ENCODE peak calls at places on chromosomes 1 and 21, in five cellular contexts. One of them, this sample, is unnamed.

GRCh38 chr1:41743361-41743760 is 175.4 kb downstream of the HIVEP3 start:
- DNase-seq in glutamatergic neuron: no peak
- DNase-seq in adrenal gland: no peak
- DNase-seq in mucosa of descending colon: no peak
- DNase-seq in lung: no peak
- DNase-seq in this sample: no peak

GRCh38 chr1:87435484-87435883 is 106.8 kb downstream of the LMO4 start:
- DNase-seq in glutamatergic neuron: no peak
- DNase-seq in adrenal gland: no peak
- DNase-seq in mucosa of descending colon: no peak
- DNase-seq in lung: no peak
- DNase-seq in this sample: no peak

GRCh38 chr1:235888119-235888643 is 21.5 kb upstream of the LYST start:
- DNase-seq in glutamatergic neuron: no peak
- DNase-seq in adrenal gland: no peak
- DNase-seq in mucosa of descending colon: no peak
- DNase-seq in lung: no peak
- DNase-seq in this sample: no peak

GRCh38 chr1:17553970-17554369 is 14.5 kb downstream of the ARHGEF10L start:
- DNase-seq in glutamatergic neuron: no peak
- DNase-seq in adrenal gland: no peak
- DNase-seq in mucosa of descending colon: no peak
- DNase-seq in lung: no peak
- DNase-seq in this sample: no peak

GRCh38 chr1:87723193-87723592 is 394.5 kb downstream of the LMO4 start:
- DNase-seq in glutamatergic neuron: no peak
- DNase-seq in adrenal gland: no peak
- DNase-seq in mucosa of descending colon: no peak
- DNase-seq in lung: no peak
- DNase-seq in this sample: no peak

GRCh38 chr1:154145986-154146385 is 8.9 kb downstream of the NUP210L start:
- DNase-seq in glutamatergic neuron: no peak
- DNase-seq in adrenal gland: no peak
- DNase-seq in mucosa of descending colon: no peak
- DNase-seq in lung: no peak
- DNase-seq in this sample: no peak

GRCh38 chr1:147598631-147599361 is 57.5 kb downstream of the BCL9 start:
- DNase-seq in glutamatergic neuron: peak; percentile 67
- DNase-seq in adrenal gland: no peak
- DNase-seq in mucosa of descending colon: peak; percentile 76
- DNase-seq in lung: no peak
- DNase-seq in this sample: peak; percentile 47

GRCh38 chr1:156119503-156120209 is 5.1 kb downstream of the LMNA start:
- DNase-seq in glutamatergic neuron: no peak
- DNase-seq in adrenal gland: no peak
- DNase-seq in mucosa of descending colon: peak; percentile 70
- DNase-seq in lung: no peak
- DNase-seq in this sample: no peak

GRCh38 chr1:111990026-111990877 is 784 bp upstream of the KCND3 start:
- DNase-seq in glutamatergic neuron: peak; percentile 47
- DNase-seq in adrenal gland: peak; percentile 42
- DNase-seq in mucosa of descending colon: peak; percentile 43
- DNase-seq in lung: no peak
- DNase-seq in this sample: peak; percentile 24

GRCh38 chr1:185155600-185156320 is 993 bp downstream of the TRMT1L start:
- DNase-seq in glutamatergic neuron: no peak
- DNase-seq in adrenal gland: no peak
- DNase-seq in mucosa of descending colon: no peak
- DNase-seq in lung: no peak
- DNase-seq in this sample: no peak

GRCh38 chr1:102897537-102897936 is 210.8 kb downstream of the COL11A1 start:
- DNase-seq in glutamatergic neuron: no peak
- DNase-seq in adrenal gland: no peak
- DNase-seq in mucosa of descending colon: no peak
- DNase-seq in lung: no peak
- DNase-seq in this sample: no peak

GRCh38 chr1:64654519-64655341 is 90.1 kb upstream of the RAVER2 start:
- DNase-seq in glutamatergic neuron: no peak
- DNase-seq in adrenal gland: no peak
- DNase-seq in mucosa of descending colon: no peak
- DNase-seq in lung: no peak
- DNase-seq in this sample: no peak

GRCh38 chr1:38095337-38096030 is 48.9 kb upstream of the POU3F1 start:
- DNase-seq in glutamatergic neuron: no peak
- DNase-seq in adrenal gland: no peak
- DNase-seq in mucosa of descending colon: no peak
- DNase-seq in lung: no peak
- DNase-seq in this sample: no peak

GRCh38 chr1:164983023-164983650 is 373.4 kb downstream of the LMX1A start:
- DNase-seq in glutamatergic neuron: no peak
- DNase-seq in adrenal gland: no peak
- DNase-seq in mucosa of descending colon: no peak
- DNase-seq in lung: no peak
- DNase-seq in this sample: no peak

GRCh38 chr1:174769961-174770549 is 229.7 kb upstream of the CACYBP start:
- DNase-seq in glutamatergic neuron: no peak
- DNase-seq in adrenal gland: no peak
- DNase-seq in mucosa of descending colon: no peak
- DNase-seq in lung: no peak
- DNase-seq in this sample: no peak

GRCh38 chr1:212746546-212746945 is 45.0 kb downstream of the NSL1 start:
- DNase-seq in glutamatergic neuron: no peak
- DNase-seq in adrenal gland: no peak
- DNase-seq in mucosa of descending colon: no peak
- DNase-seq in lung: no peak
- DNase-seq in this sample: no peak

GRCh38 chr1:174266476-174266875 is 107.2 kb downstream of the RABGAP1L start:
- DNase-seq in glutamatergic neuron: no peak
- DNase-seq in adrenal gland: no peak
- DNase-seq in mucosa of descending colon: no peak
- DNase-seq in lung: no peak
- DNase-seq in this sample: no peak

GRCh38 chr1:184597652-184598357 is 156.9 kb downstream of the EDEM3 start:
- DNase-seq in glutamatergic neuron: no peak
- DNase-seq in adrenal gland: no peak
- DNase-seq in mucosa of descending colon: no peak
- DNase-seq in lung: no peak
- DNase-seq in this sample: no peak

GRCh38 chr1:71561729-71562128 is 480.9 kb upstream of the ZRANB2 start:
- DNase-seq in glutamatergic neuron: no peak
- DNase-seq in adrenal gland: no peak
- DNase-seq in mucosa of descending colon: no peak
- DNase-seq in lung: no peak
- DNase-seq in this sample: no peak

GRCh38 chr1:59431566-59432294 is 134.8 kb downstream of the FGGY start:
- DNase-seq in glutamatergic neuron: no peak
- DNase-seq in adrenal gland: no peak
- DNase-seq in mucosa of descending colon: no peak
- DNase-seq in lung: no peak
- DNase-seq in this sample: no peak

GRCh38 chr1:162069334-162070093 is at the start of gene NOS1AP:
- DNase-seq in glutamatergic neuron: peak; percentile 83
- DNase-seq in adrenal gland: peak; percentile 86
- DNase-seq in mucosa of descending colon: peak; percentile 93
- DNase-seq in lung: peak; percentile 81
- DNase-seq in this sample: peak; percentile 81

GRCh38 chr1:214590696-214591095 is 12.3 kb upstream of the CENPF start:
- DNase-seq in glutamatergic neuron: no peak
- DNase-seq in adrenal gland: no peak
- DNase-seq in mucosa of descending colon: no peak
- DNase-seq in lung: no peak
- DNase-seq in this sample: no peak

GRCh38 chr1:234775477-234776246 is 165.7 kb upstream of the IRF2BP2 start:
- DNase-seq in glutamatergic neuron: no peak
- DNase-seq in adrenal gland: peak; percentile 2
- DNase-seq in mucosa of descending colon: no peak
- DNase-seq in lung: no peak
- DNase-seq in this sample: no peak

DNA sequence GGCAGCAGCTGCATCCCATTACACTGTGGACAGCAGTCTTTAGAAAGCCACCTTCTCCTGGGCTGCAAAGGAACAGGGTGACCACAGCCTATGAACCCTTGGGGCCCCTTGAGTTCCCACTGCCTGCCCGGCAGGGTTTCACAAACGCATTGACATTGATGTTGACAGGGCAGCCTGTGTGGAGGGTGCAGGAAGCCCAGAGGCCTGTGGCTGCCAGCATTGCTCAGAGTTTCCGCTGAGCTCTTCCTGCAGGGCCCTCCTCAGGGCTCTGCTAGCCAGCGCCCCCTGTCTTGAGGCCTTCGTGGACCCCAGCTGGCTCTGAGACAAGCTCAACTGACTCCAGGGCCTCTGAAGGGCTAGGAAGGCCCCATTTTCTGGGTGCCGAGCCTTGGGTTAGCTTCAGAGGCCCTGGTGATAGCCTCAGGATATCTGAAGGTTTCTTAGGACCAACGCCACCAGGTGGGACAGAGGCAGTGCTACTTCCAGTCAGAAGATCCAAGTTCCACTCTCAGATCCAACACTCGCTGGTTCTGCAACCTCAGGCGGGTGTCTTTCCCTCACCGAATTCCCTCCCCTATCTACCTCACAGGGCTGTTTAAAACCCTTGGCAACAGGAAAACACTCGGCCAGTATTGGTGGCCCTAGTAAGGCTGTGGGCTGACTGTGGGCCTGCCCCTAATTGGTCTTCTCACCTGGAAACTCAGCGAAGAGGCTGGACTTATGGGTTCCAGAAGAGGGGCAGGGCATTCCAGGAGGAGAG is 27.2 kb upstream of the EPS8L3 start:
- DNase-seq in glutamatergic neuron: no peak
- DNase-seq in adrenal gland: no peak
- DNase-seq in mucosa of descending colon: peak; percentile 68
- DNase-seq in lung: peak; percentile 49
- DNase-seq in this sample: peak; percentile 66
- TF ChIP-seq CTCF in glutamatergic neuron: no peak
- TF ChIP-seq CTCF in adrenal gland: no peak
- TF ChIP-seq CTCF in mucosa of descending colon: no peak
- TF ChIP-seq CTCF in lung: no peak
- TF ChIP-seq CTCF in this sample: no peak

GRCh38 chr1:183483224-183483623 is 10.9 kb downstream of the SMG7 start:
- DNase-seq in glutamatergic neuron: no peak
- DNase-seq in adrenal gland: no peak
- DNase-seq in mucosa of descending colon: no peak
- DNase-seq in lung: no peak
- DNase-seq in this sample: no peak

GRCh38 chr1:183487686-183488442 is 15.6 kb downstream of the SMG7 start:
- DNase-seq in glutamatergic neuron: no peak
- DNase-seq in adrenal gland: no peak
- DNase-seq in mucosa of descending colon: no peak
- DNase-seq in lung: no peak
- DNase-seq in this sample: no peak

GRCh38 chr1:183480971-183481431 is 8.7 kb downstream of the SMG7 start:
- DNase-seq in glutamatergic neuron: no peak
- DNase-seq in adrenal gland: no peak
- DNase-seq in mucosa of descending colon: no peak
- DNase-seq in lung: no peak
- DNase-seq in this sample: no peak

DNA sequence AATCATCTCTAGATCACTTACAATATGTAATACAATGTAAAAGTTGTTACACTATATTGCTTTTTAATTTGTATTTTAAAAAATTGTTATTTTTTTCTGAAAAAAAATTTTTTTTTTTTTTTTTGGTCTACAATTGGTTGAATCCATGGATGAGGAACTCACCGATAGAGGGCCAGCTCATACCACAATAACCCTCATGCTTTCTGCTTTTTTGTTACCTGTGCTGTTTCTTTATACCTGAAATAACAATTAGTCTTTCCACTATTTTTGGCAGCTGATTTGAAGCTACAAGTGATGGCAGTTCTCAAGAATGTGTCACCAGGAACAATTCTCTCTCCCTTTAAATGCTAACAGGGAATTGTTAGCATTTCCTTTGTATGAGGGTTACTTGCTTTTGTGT is 12.0 kb downstream of the SMG7 start:
- DNase-seq in glutamatergic neuron: no peak
- DNase-seq in adrenal gland: no peak
- DNase-seq in mucosa of descending colon: no peak
- DNase-seq in lung: no peak
- DNase-seq in this sample: no peak
- TF ChIP-seq CTCF in glutamatergic neuron: peak; percentile 29
- TF ChIP-seq CTCF in adrenal gland: no peak
- TF ChIP-seq CTCF in mucosa of descending colon: no peak
- TF ChIP-seq CTCF in lung: no peak
- TF ChIP-seq CTCF in this sample: no peak

GRCh38 chr21:41816583-41817165 is 49.8 kb upstream of the RIPK4 start:
- DNase-seq in glutamatergic neuron: peak; percentile 78
- DNase-seq in adrenal gland: peak; percentile 69
- DNase-seq in mucosa of descending colon: peak; percentile 77
- DNase-seq in lung: peak; percentile 59
- DNase-seq in this sample: peak; percentile 76
- TF ChIP-seq CTCF in glutamatergic neuron: peak; percentile 78
- TF ChIP-seq CTCF in adrenal gland: peak; percentile 54
- TF ChIP-seq CTCF in mucosa of descending colon: peak; percentile 70
- TF ChIP-seq CTCF in lung: peak; percentile 56
- TF ChIP-seq CTCF in this sample: peak; percentile 63

DNA sequence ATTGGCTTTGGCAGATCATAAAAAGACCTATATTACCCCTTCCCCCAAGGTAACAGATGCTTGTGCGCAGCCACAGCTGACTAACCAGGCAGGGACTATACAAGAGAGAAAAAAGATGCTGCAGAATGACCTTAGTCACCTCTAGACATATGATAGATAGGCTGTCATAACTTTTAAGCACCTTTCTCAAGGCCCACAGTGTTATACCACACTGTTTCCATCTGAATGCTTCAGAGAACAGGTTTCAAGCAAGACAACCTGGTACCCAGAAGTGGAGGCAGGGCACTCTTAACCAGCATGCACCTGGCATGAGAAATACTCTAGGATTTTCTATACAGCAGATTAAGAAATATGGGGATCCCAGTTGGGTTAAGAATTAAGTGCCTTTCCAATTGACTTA is 12.8 kb upstream of the OVAAL start:
- DNase-seq in glutamatergic neuron: no peak
- DNase-seq in adrenal gland: no peak
- DNase-seq in mucosa of descending colon: no peak
- DNase-seq in lung: no peak
- DNase-seq in this sample: no peak
- TF ChIP-seq CTCF in glutamatergic neuron: no peak
- TF ChIP-seq CTCF in adrenal gland: no peak
- TF ChIP-seq CTCF in mucosa of descending colon: no peak
- TF ChIP-seq CTCF in lung: no peak
- TF ChIP-seq CTCF in this sample: no peak

GRCh38 chr21:43269981-43270670 is 101.3 kb downstream of the CRYAA start:
- DNase-seq in glutamatergic neuron: no peak
- DNase-seq in adrenal gland: no peak
- DNase-seq in mucosa of descending colon: no peak
- DNase-seq in lung: no peak
- DNase-seq in this sample: no peak

GRCh38 chr21:43270800-43271261 is 102.0 kb downstream of the CRYAA start:
- DNase-seq in glutamatergic neuron: no peak
- DNase-seq in adrenal gland: peak; percentile 43
- DNase-seq in mucosa of descending colon: no peak
- DNase-seq in lung: no peak
- DNase-seq in this sample: no peak

GRCh38 chr21:43268086-43268803 is 99.4 kb downstream of the CRYAA start:
- DNase-seq in glutamatergic neuron: no peak
- DNase-seq in adrenal gland: no peak
- DNase-seq in mucosa of descending colon: no peak
- DNase-seq in lung: no peak
- DNase-seq in this sample: no peak

GRCh38 chr21:43268804-43269186 is 100.0 kb downstream of the CRYAA start:
- DNase-seq in glutamatergic neuron: no peak
- DNase-seq in adrenal gland: no peak
- DNase-seq in mucosa of descending colon: no peak
- DNase-seq in lung: no peak
- DNase-seq in this sample: no peak

GRCh38 chr21:43269461-43269860 is 100.7 kb downstream of the CRYAA start:
- DNase-seq in glutamatergic neuron: no peak
- DNase-seq in adrenal gland: no peak
- DNase-seq in mucosa of descending colon: no peak
- DNase-seq in lung: no peak
- DNase-seq in this sample: peak; percentile 36
- TF ChIP-seq CTCF in glutamatergic neuron: no peak
- TF ChIP-seq CTCF in adrenal gland: no peak
- TF ChIP-seq CTCF in mucosa of descending colon: no peak
- TF ChIP-seq CTCF in lung: no peak
- TF ChIP-seq CTCF in this sample: no peak

This sample was measured in endothelial cell.